ENCODE peak calls at places on chromosome 10, in nine cellular contexts. One of them, this sample, is unnamed.

GRCh38 chr10:89427629-89428028 is 13.3 kb downstream of the IFIT5 start:
- DNase-seq in CD4-positive, CD25-positive, alpha-beta regulatory T cell: no peak
- DNase-seq in substantia nigra: no peak
- DNase-seq in coronary artery: no peak
- DNase-seq in prostate gland: no peak
- DNase-seq in SJCRH30: no peak
- DNase-seq in stomach: no peak
- DNase-seq in IMR-90: peak; percentile 88
- DNase-seq in endodermal cell: no peak
- DNase-seq in this sample: no peak

GRCh38 chr10:938954-939678 is 7.6 kb upstream of the LARP4B start:
- DNase-seq in CD4-positive, CD25-positive, alpha-beta regulatory T cell: no peak
- DNase-seq in substantia nigra: no peak
- DNase-seq in coronary artery: no peak
- DNase-seq in prostate gland: no peak
- DNase-seq in SJCRH30: no peak
- DNase-seq in stomach: no peak
- DNase-seq in IMR-90: no peak
- DNase-seq in endodermal cell: peak; percentile 38
- DNase-seq in this sample: no peak

GRCh38 chr10:102334106-102334505 is 61.4 kb upstream of the NFKB2 start:
- DNase-seq in CD4-positive, CD25-positive, alpha-beta regulatory T cell: no peak
- DNase-seq in substantia nigra: no peak
- DNase-seq in coronary artery: no peak
- DNase-seq in prostate gland: no peak
- DNase-seq in SJCRH30: no peak
- DNase-seq in stomach: peak; percentile 32
- DNase-seq in IMR-90: peak; percentile 19
- DNase-seq in endodermal cell: no peak
- DNase-seq in this sample: no peak

GRCh38 chr10:87761153-87761552 is 56.9 kb downstream of the ATAD1 start:
- DNase-seq in CD4-positive, CD25-positive, alpha-beta regulatory T cell: no peak
- DNase-seq in substantia nigra: no peak
- DNase-seq in coronary artery: no peak
- DNase-seq in prostate gland: no peak
- DNase-seq in SJCRH30: no peak
- DNase-seq in stomach: no peak
- DNase-seq in IMR-90: no peak
- DNase-seq in endodermal cell: no peak
- DNase-seq in this sample: no peak

GRCh38 chr10:28580825-28581224 is 47.9 kb downstream of the WAC start:
- DNase-seq in CD4-positive, CD25-positive, alpha-beta regulatory T cell: no peak
- DNase-seq in substantia nigra: no peak
- DNase-seq in coronary artery: no peak
- DNase-seq in prostate gland: no peak
- DNase-seq in SJCRH30: no peak
- DNase-seq in stomach: no peak
- DNase-seq in IMR-90: no peak
- DNase-seq in endodermal cell: no peak
- DNase-seq in this sample: no peak

GRCh38 chr10:5574642-5575131 is 49.9 kb downstream of the CALML3 start:
- DNase-seq in CD4-positive, CD25-positive, alpha-beta regulatory T cell: no peak
- DNase-seq in substantia nigra: no peak
- DNase-seq in coronary artery: no peak
- DNase-seq in prostate gland: no peak
- DNase-seq in SJCRH30: no peak
- DNase-seq in stomach: no peak
- DNase-seq in IMR-90: no peak
- DNase-seq in endodermal cell: no peak
- DNase-seq in this sample: no peak

GRCh38 chr10:6195891-6196290 is 6.8 kb upstream of the PFKFB3 start:
- DNase-seq in CD4-positive, CD25-positive, alpha-beta regulatory T cell: no peak
- DNase-seq in substantia nigra: no peak
- DNase-seq in coronary artery: no peak
- DNase-seq in prostate gland: no peak
- DNase-seq in SJCRH30: no peak
- DNase-seq in stomach: no peak
- DNase-seq in IMR-90: no peak
- DNase-seq in endodermal cell: no peak
- DNase-seq in this sample: no peak

GRCh38 chr10:80272793-80273522 is 16.5 kb downstream of the MAT1A start:
- DNase-seq in CD4-positive, CD25-positive, alpha-beta regulatory T cell: no peak
- DNase-seq in substantia nigra: no peak
- DNase-seq in coronary artery: peak; percentile 33
- DNase-seq in prostate gland: no peak
- DNase-seq in SJCRH30: no peak
- DNase-seq in stomach: peak; percentile 23
- DNase-seq in IMR-90: no peak
- DNase-seq in endodermal cell: peak; percentile 47
- DNase-seq in this sample: no peak

GRCh38 chr10:90407116-90407515 is 450.7 kb downstream of the HTR7 start:
- DNase-seq in CD4-positive, CD25-positive, alpha-beta regulatory T cell: no peak
- DNase-seq in substantia nigra: no peak
- DNase-seq in coronary artery: no peak
- DNase-seq in prostate gland: no peak
- DNase-seq in SJCRH30: no peak
- DNase-seq in stomach: no peak
- DNase-seq in IMR-90: peak; percentile 76
- DNase-seq in endodermal cell: no peak
- DNase-seq in this sample: no peak

GRCh38 chr10:26524161-26524831 is 86.2 kb downstream of the APBB1IP start:
- DNase-seq in CD4-positive, CD25-positive, alpha-beta regulatory T cell: no peak
- DNase-seq in substantia nigra: no peak
- DNase-seq in coronary artery: no peak
- DNase-seq in prostate gland: no peak
- DNase-seq in SJCRH30: no peak
- DNase-seq in stomach: no peak
- DNase-seq in IMR-90: no peak
- DNase-seq in endodermal cell: no peak
- DNase-seq in this sample: no peak

GRCh38 chr10:19488592-19489280 is 327.5 kb upstream of the PLXDC2 start:
- DNase-seq in CD4-positive, CD25-positive, alpha-beta regulatory T cell: no peak
- DNase-seq in substantia nigra: peak; percentile 5
- DNase-seq in coronary artery: peak; percentile 76
- DNase-seq in prostate gland: no peak
- DNase-seq in SJCRH30: no peak
- DNase-seq in stomach: no peak
- DNase-seq in IMR-90: no peak
- DNase-seq in endodermal cell: peak; percentile 94
- DNase-seq in this sample: no peak

GRCh38 chr10:34526758-34527730 is 288.1 kb downstream of the PARD3 start:
- DNase-seq in CD4-positive, CD25-positive, alpha-beta regulatory T cell: no peak
- DNase-seq in substantia nigra: no peak
- DNase-seq in coronary artery: no peak
- DNase-seq in prostate gland: no peak
- DNase-seq in SJCRH30: no peak
- DNase-seq in stomach: no peak
- DNase-seq in IMR-90: peak; percentile 98
- DNase-seq in endodermal cell: peak; percentile 80
- DNase-seq in this sample: no peak

GRCh38 chr10:72026251-72026650 is 62.1 kb downstream of the CHST3 start:
- DNase-seq in CD4-positive, CD25-positive, alpha-beta regulatory T cell: no peak
- DNase-seq in substantia nigra: no peak
- DNase-seq in coronary artery: no peak
- DNase-seq in prostate gland: no peak
- DNase-seq in SJCRH30: peak; percentile 45
- DNase-seq in stomach: no peak
- DNase-seq in IMR-90: peak; percentile 15
- DNase-seq in endodermal cell: no peak
- DNase-seq in this sample: no peak

GRCh38 chr10:71927669-71928592 is 36.3 kb upstream of the CHST3 start:
- DNase-seq in CD4-positive, CD25-positive, alpha-beta regulatory T cell: no peak
- DNase-seq in substantia nigra: no peak
- DNase-seq in coronary artery: no peak
- DNase-seq in prostate gland: no peak
- DNase-seq in SJCRH30: no peak
- DNase-seq in stomach: no peak
- DNase-seq in IMR-90: peak; percentile 76
- DNase-seq in endodermal cell: no peak
- DNase-seq in this sample: no peak

GRCh38 chr10:34172936-34173533 is 642.1 kb downstream of the PARD3 start:
- DNase-seq in CD4-positive, CD25-positive, alpha-beta regulatory T cell: no peak
- DNase-seq in substantia nigra: no peak
- DNase-seq in coronary artery: no peak
- DNase-seq in prostate gland: no peak
- DNase-seq in SJCRH30: no peak
- DNase-seq in stomach: no peak
- DNase-seq in IMR-90: no peak
- DNase-seq in endodermal cell: no peak
- DNase-seq in this sample: no peak

GRCh38 chr10:28020993-28021982 is 22.4 kb upstream of the ODAD2 start:
- DNase-seq in CD4-positive, CD25-positive, alpha-beta regulatory T cell: no peak
- DNase-seq in substantia nigra: no peak
- DNase-seq in coronary artery: no peak
- DNase-seq in prostate gland: no peak
- DNase-seq in SJCRH30: no peak
- DNase-seq in stomach: no peak
- DNase-seq in IMR-90: no peak
- DNase-seq in endodermal cell: no peak
- DNase-seq in this sample: no peak

DNA sequence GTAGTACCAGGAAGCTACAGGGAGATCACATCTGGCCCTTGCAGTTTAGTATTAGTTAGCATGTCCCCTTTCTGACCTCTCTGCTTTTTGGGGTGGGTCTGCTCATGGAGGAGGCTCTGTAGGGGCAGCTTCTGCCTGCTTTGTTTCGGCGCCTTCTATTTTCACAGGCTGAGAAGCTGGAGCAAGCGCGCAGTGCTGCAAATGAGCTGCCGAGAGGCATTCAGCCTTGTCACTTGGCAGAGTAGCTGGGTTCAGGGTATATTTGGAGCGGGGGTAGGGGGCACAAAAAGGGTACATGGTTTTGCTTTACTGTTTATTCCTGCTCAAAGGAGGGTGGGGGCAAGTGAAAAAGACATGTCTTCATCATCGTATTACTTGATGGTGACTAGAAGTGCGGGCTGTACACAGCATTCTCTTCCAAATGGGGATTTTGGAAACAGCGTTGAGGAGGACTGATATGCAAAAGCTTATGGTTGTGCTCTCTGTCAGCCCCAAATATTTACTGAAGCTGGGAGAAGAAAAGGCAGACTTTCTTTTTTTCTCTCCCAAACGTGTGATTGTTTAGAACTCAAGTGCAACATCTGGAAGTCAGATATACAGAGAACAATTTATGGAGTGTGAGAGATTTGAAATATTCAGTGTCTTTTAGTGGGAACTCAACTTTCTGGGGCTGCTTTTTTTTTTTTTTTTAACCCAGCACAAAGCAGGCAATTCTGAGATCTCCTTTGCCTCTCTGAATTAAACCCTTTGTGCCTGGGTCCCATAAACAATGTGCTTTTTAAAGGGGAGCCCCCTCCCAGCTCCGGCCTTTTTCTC is 146.5 kb downstream of the CELF2 start:
- DNase-seq in CD4-positive, CD25-positive, alpha-beta regulatory T cell: no peak
- DNase-seq in substantia nigra: no peak
- DNase-seq in coronary artery: no peak
- DNase-seq in prostate gland: no peak
- DNase-seq in SJCRH30: no peak
- DNase-seq in stomach: no peak
- DNase-seq in IMR-90: no peak
- DNase-seq in endodermal cell: no peak
- DNase-seq in this sample: peak; percentile 26
- H3K27ac ChIP-seq in CD4-positive, CD25-positive, alpha-beta regulatory T cell: peak overlapping the region; percentile 93
- H3K27ac ChIP-seq in substantia nigra: peak overlapping the region; percentile 61
- H3K27ac ChIP-seq in coronary artery: peak overlapping the region; percentile 22
- H3K27ac ChIP-seq in prostate gland: peak overlapping the region; percentile 23
- H3K27ac ChIP-seq in SJCRH30: no peak overlapping the region
- H3K27ac ChIP-seq in stomach: peak overlapping the region; percentile 88
- H3K27ac ChIP-seq in IMR-90: no peak overlapping the region
- H3K27ac ChIP-seq in endodermal cell: peak overlapping the region; percentile 59
- H3K27ac ChIP-seq in this sample: peak overlapping the region; percentile 96

DNA sequence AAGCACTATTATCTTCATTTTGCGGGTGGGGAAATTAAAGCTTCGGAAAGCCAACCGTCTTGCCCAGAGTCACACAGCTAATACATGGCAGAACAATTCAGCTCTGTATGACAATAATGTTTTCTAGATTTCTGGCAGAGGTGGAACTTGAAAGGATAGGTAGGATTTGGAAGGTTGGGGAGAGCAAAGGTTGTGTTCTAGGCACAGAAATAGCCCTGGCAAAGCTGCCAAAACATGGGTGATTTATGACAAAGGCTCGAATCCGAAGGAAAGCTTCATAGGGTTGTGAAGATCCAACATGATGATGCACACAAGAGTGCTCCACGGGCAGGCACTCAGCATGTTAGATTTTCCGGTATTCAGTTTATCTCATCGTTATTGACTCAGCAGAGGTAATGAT is 19.2 kb downstream of the PDCD11 start:
- DNase-seq in CD4-positive, CD25-positive, alpha-beta regulatory T cell: no peak
- DNase-seq in substantia nigra: no peak
- DNase-seq in coronary artery: no peak
- DNase-seq in prostate gland: no peak
- DNase-seq in SJCRH30: no peak
- DNase-seq in stomach: no peak
- DNase-seq in IMR-90: no peak
- DNase-seq in endodermal cell: no peak
- DNase-seq in this sample: no peak
- H3K27ac ChIP-seq in CD4-positive, CD25-positive, alpha-beta regulatory T cell: no peak overlapping the region
- H3K27ac ChIP-seq in substantia nigra: no peak overlapping the region
- H3K27ac ChIP-seq in coronary artery: no peak overlapping the region
- H3K27ac ChIP-seq in prostate gland: no peak overlapping the region
- H3K27ac ChIP-seq in SJCRH30: no peak overlapping the region
- H3K27ac ChIP-seq in stomach: no peak overlapping the region
- H3K27ac ChIP-seq in IMR-90: no peak overlapping the region
- H3K27ac ChIP-seq in endodermal cell: no peak overlapping the region
- H3K27ac ChIP-seq in this sample: no peak overlapping the region

DNA sequence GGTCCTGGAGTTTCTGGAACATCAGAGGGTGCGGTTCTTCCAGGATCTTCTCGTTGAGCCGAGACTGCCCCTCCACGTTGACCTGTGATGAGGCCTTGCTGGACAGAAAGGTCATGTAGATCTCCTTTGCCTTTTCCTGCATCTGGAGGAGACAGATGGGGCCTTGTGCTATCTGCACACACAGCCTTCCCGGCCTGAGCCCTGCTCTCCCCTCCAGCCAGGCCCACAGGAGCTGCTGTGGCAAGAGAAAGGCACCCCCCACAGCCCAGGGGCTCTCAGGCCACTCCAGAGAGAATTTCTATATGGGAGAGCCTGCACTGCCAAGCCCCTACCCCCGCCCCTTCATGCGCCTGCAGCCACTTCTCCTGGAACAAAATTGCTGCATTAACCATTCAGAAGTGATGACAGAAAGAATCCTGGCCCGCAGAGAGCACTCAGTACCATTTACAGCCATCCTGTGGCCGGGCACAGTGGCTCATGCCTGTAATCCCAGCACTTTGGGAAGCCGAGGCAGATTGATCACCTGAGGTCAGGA is 26.9 kb downstream of the RGS10 start:
- DNase-seq in CD4-positive, CD25-positive, alpha-beta regulatory T cell: no peak
- DNase-seq in substantia nigra: no peak
- DNase-seq in coronary artery: no peak
- DNase-seq in prostate gland: no peak
- DNase-seq in SJCRH30: no peak
- DNase-seq in stomach: no peak
- DNase-seq in IMR-90: no peak
- DNase-seq in endodermal cell: peak; percentile 36
- DNase-seq in this sample: no peak
- H3K27ac ChIP-seq in CD4-positive, CD25-positive, alpha-beta regulatory T cell: peak overlapping the region; percentile 85
- H3K27ac ChIP-seq in substantia nigra: no peak overlapping the region
- H3K27ac ChIP-seq in coronary artery: no peak overlapping the region
- H3K27ac ChIP-seq in prostate gland: no peak overlapping the region
- H3K27ac ChIP-seq in SJCRH30: no peak overlapping the region
- H3K27ac ChIP-seq in stomach: peak overlapping the region; percentile 75
- H3K27ac ChIP-seq in IMR-90: no peak overlapping the region
- H3K27ac ChIP-seq in endodermal cell: no peak overlapping the region
- H3K27ac ChIP-seq in this sample: peak overlapping the region; percentile 91

GRCh38 chr10:124646483-124647352 is 97.5 kb downstream of the FAM53B start:
- DNase-seq in CD4-positive, CD25-positive, alpha-beta regulatory T cell: no peak
- DNase-seq in substantia nigra: peak; percentile 49
- DNase-seq in coronary artery: peak; percentile 83
- DNase-seq in prostate gland: no peak
- DNase-seq in SJCRH30: peak; percentile 34
- DNase-seq in stomach: peak; percentile 88
- DNase-seq in IMR-90: peak; percentile 88
- DNase-seq in endodermal cell: no peak
- DNase-seq in this sample: no peak
- H3K27ac ChIP-seq in CD4-positive, CD25-positive, alpha-beta regulatory T cell: peak overlapping the region; percentile 81
- H3K27ac ChIP-seq in substantia nigra: peak overlapping the region; percentile 98
- H3K27ac ChIP-seq in coronary artery: peak overlapping the region; percentile 3
- H3K27ac ChIP-seq in prostate gland: peak overlapping the region; percentile 5
- H3K27ac ChIP-seq in SJCRH30: no peak overlapping the region
- H3K27ac ChIP-seq in stomach: peak overlapping the region; percentile 80
- H3K27ac ChIP-seq in IMR-90: no peak overlapping the region
- H3K27ac ChIP-seq in endodermal cell: no peak overlapping the region
- H3K27ac ChIP-seq in this sample: peak overlapping the region; percentile 72

This sample was measured in CD4-positive, alpha-beta T cell.